ENCODE peak calls at places on chromosomes 5 and 9, in five cellular contexts. Q, H, E, Y and B are unnamed samples.

GRCh38 chr9:34124103-34124502 is 2.4 kb downstream of the DCAF12 start:
- DNase-seq in Y (no peak), E (no peak), Q (no peak), H (no peak), B (no peak)

GRCh38 chr9:95588724-95589282 is 72.0 kb upstream of the PTCH1 start:
- DNase-seq in Y (no peak), Q (no peak), H (no peak), E (no peak), B (no peak)

GRCh38 chr5:122192883-122193496 is 63.6 kb downstream of the ZNF474 start:
- DNase-seq in Y (peak; percentile 75), E (peak; percentile 79), H (peak; percentile 55), Q (peak; percentile 81), B (peak; percentile 17)

GRCh38 chr9:21682981-21683380 is 119.5 kb upstream of the MTAP start:
- DNase-seq in E (no peak), Q (peak; percentile 49), Y (no peak), H (no peak), B (no peak)

GRCh38 chr9:92094655-92095054 is 20.6 kb downstream of the SPTLC1 start:
- DNase-seq in Q (no peak), E (no peak), H (peak; percentile 59), Y (peak; percentile 72), B (no peak)

GRCh38 chr9:33867747-33868429 is 50.9 kb downstream of the UBE2R2 start:
- DNase-seq in Q (peak; percentile 69), H (no peak), Y (no peak), E (no peak), B (no peak)

GRCh38 chr9:112061152-112061740 is 113.9 kb downstream of the SUSD1 start:
- DNase-seq in E (no peak), Q (peak; percentile 97), H (no peak), Y (peak; percentile 59), B (peak; percentile 70)

GRCh38 chr5:150159741-150160179 is 4.1 kb upstream of the PDGFRB start:
- DNase-seq in Q (peak; percentile 61), H (no peak), E (no peak), Y (no peak), B (no peak)

GRCh38 chr9:15349892-15350761 is 43.1 kb upstream of the TTC39B start:
- DNase-seq in Y (no peak), E (no peak), Q (peak; percentile 6), H (no peak), B (no peak)

GRCh38 chr5:131794596-131794995 is 2.2 kb downstream of the FNIP1 start:
- DNase-seq in Q (no peak), H (no peak), Y (no peak), E (no peak), B (no peak)
- H3K9ac ChIP-seq in Q (no peak overlapping the region), H (no peak overlapping the region), Y (no peak overlapping the region), E (no peak overlapping the region), B (no peak overlapping the region)

GRCh38 chr9:36839131-36839885 is 194.8 kb downstream of the PAX5 start:
- DNase-seq in E (no peak), H (no peak), Q (no peak), Y (no peak), B (no peak)
- H3K4me1 ChIP-seq in E (peaks cover 18% of the 10 kb centered on the region), H (no peaks in the 10 kb centered on the region), Q (no peaks in the 10 kb centered on the region), Y (no peaks in the 10 kb centered on the region), B (no peaks in the 10 kb centered on the region)

GRCh38 chr9:93580654-93581380 is 4.4 kb downstream of the PHF2 start:
- DNase-seq in E (no peak), Q (no peak), H (peak; percentile 37), Y (no peak), B (no peak)

GRCh38 chr9:93577940-93578682 is 1.7 kb downstream of the PHF2 start:
- DNase-seq in Y (no peak), Q (no peak), H (peak; percentile 52), E (no peak), B (no peak)

GRCh38 chr9:93577045-93577939 is 908 bp downstream of the PHF2 start:
- DNase-seq in H (peak; percentile 71), Y (peak; percentile 33), E (peak; percentile 38), Q (peak; percentile 22), B (no peak)

GRCh38 chr9:93579711-93580516 is 3.5 kb downstream of the PHF2 start:
- DNase-seq in Y (no peak), E (no peak), Q (no peak), H (peak; percentile 38), B (no peak)

GRCh38 chr9:93578844-93579243 is 2.5 kb downstream of the PHF2 start:
- DNase-seq in H (peak; percentile 29), Y (no peak), E (no peak), Q (no peak), B (no peak)
- H3K9ac ChIP-seq in H (no peak overlapping the region), Y (no peak overlapping the region), E (no peak overlapping the region), Q (no peak overlapping the region), B (no peak overlapping the region)

GRCh38 chr9:131727795-131728545 is 11.9 kb downstream of the RAPGEF1 start:
- DNase-seq in Q (no peak), Y (peak; percentile 29), E (no peak), H (no peak), B (no peak)
- H3K4me1 ChIP-seq in Q (peaks cover 43% of the 10 kb centered on the region), Y (peaks cover 7% of the 10 kb centered on the region), E (peaks cover 12% of the 10 kb centered on the region), H (peaks cover 4% of the 10 kb centered on the region), B (peaks cover 59% of the 10 kb centered on the region)

GRCh38 chr9:71644819-71645362 is 123.4 kb downstream of the CEMIP2 start:
- DNase-seq in Q (no peak), E (no peak), H (no peak), Y (no peak), B (no peak)

GRCh38 chr9:71652480-71652879 is 115.8 kb downstream of the CEMIP2 start:
- DNase-seq in E (no peak), Q (no peak), Y (no peak), H (no peak), B (no peak)

GRCh38 chr9:71646131-71646530 is 122.2 kb downstream of the CEMIP2 start:
- DNase-seq in E (no peak), Q (peak; percentile 32), H (no peak), Y (no peak), B (no peak)

GRCh38 chr9:71647094-71647591 is 121.2 kb downstream of the CEMIP2 start:
- DNase-seq in Q (peak; percentile 78), E (no peak), Y (peak; percentile 49), H (peak; percentile 55), B (peak; percentile 17)

GRCh38 chr9:71648453-71648852 is 119.9 kb downstream of the CEMIP2 start:
- DNase-seq in Y (no peak), E (no peak), H (no peak), Q (no peak), B (no peak)
- H3K9ac ChIP-seq in Y (no peak overlapping the region), E (no peak overlapping the region), H (no peak overlapping the region), Q (no peak overlapping the region), B (no peak overlapping the region)

GRCh38 chr5:73692981-73693380 is 67.0 kb downstream of the ARHGEF28 start:
- DNase-seq in E (no peak), Q (no peak), H (no peak), Y (no peak), B (no peak)

GRCh38 chr5:73692166-73692640 is 66.2 kb downstream of the ARHGEF28 start:
- DNase-seq in Q (peak; percentile 65), E (no peak), H (no peak), Y (no peak), B (peak; percentile 41)

GRCh38 chr5:73690015-73690414 is 64.0 kb downstream of the ARHGEF28 start:
- DNase-seq in E (no peak), Q (no peak), Y (no peak), H (no peak), B (no peak)

GRCh38 chr5:73693573-73694061 is 67.6 kb downstream of the ARHGEF28 start:
- DNase-seq in Q (peak; percentile 62), E (peak; percentile 8), H (peak; percentile 75), Y (peak; percentile 38), B (no peak)

DNA sequence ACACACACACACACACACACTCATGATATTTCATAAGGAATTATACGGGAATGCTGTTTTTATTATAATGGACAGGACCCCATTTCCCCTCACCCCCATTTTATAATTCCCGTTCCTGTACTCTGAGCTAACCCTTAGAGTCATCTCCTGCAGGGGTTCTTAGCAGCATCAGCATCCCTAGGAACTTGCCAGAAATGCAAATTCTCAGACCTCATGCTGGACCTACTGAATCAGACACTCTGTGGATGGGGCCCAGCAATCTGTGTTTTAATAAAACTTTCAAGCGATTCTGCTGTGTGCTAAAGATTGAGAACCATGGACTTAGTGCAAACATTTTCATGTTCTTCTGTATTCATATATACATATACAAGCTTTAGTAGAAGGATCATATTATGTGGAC is 65.3 kb downstream of the ARHGEF28 start:
- DNase-seq in Q (no peak), E (no peak), Y (no peak), H (no peak), B (no peak)
- H3K4me1 ChIP-seq in Q (peaks cover 16% of the 10 kb centered on the region), E (peaks cover 5% of the 10 kb centered on the region), Y (no peaks in the 10 kb centered on the region), H (peaks cover 23% of the 10 kb centered on the region), B (peaks cover 30% of the 10 kb centered on the region)

DNA sequence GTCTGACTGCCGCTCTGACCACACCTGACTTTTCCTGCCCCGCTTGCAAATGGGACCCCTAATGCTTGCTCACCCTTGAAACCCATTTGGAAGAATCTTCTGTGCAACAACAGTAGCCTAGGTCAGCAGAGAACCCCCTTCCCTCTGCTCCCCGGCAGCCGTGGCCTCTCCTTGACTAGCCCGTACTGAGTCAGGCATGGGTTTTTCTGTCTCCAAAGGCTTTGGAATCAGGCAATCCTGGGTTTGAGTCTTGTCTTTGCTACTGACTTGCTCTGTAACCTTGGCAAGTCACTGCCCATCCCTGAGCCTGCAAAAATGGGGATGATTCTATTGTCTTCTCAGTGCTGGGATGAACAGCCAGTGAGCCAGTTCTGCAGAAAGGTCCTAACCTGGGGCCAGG is 135.4 kb downstream of the RGS3 start:
- DNase-seq in E (no peak), Y (no peak), H (no peak), Q (no peak), B (no peak)
- H3K9ac ChIP-seq in E (no peak overlapping the region), Y (no peak overlapping the region), H (no peak overlapping the region), Q (no peak overlapping the region), B (no peak overlapping the region)

DNA sequence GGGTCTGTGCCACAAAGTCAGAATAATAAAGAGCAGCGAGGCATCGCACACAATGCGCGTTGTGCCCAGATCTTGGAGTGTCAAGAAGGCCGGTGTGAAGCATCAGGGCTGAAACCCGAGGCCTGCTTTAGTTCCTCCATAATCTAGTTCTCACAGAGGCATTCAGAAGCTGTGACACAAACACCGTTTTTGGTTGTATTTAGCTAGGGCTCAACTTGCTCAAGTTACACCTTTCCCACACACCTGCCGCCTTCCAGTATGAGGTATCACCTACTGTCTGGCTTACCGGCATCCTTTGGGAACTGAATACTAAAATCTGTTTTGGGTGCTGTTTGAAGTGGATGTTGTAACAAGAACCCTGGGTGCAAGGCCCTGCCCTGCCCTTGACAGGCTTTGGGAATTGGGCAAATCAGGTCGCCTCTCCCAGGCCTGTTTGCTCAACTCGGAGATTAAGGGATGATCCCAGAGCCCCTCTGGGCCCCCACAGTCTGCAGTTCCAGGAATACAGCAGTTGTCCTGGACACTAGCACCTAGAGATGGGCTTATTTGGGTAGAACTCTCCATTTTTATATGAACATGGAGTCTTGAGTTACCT is 27.0 kb downstream of the SLC25A25 start:
- DNase-seq in Q (no peak), H (no peak), Y (no peak), E (no peak), B (no peak)
- H3K4me1 ChIP-seq in Q (peaks cover 48% of the 10 kb centered on the region), H (peaks cover 19% of the 10 kb centered on the region), Y (peaks cover 13% of the 10 kb centered on the region), E (peaks cover 34% of the 10 kb centered on the region), B (peaks cover 37% of the 10 kb centered on the region)

GRCh38 chr9:107740088-107740980 is 250.8 kb upstream of the KLF4 start:
- DNase-seq in E (no peak), H (no peak), Q (peak; percentile 76), Y (no peak), B (no peak)

GRCh38 chr9:107737610-107737986 is 248.0 kb upstream of the KLF4 start:
- DNase-seq in E (no peak), H (no peak), Y (no peak), Q (no peak), B (no peak)

GRCh38 chr9:107739601-107740082 is 250.1 kb upstream of the KLF4 start:
- DNase-seq in Q (peak; percentile 91), E (no peak), Y (no peak), H (no peak), B (peak; percentile 80)

GRCh38 chr9:107738789-107739188 is 249.2 kb upstream of the KLF4 start:
- DNase-seq in E (no peak), Y (no peak), Q (peak; percentile 21), H (no peak), B (peak; percentile 46)

GRCh38 chr9:107737987-107738743 is 248.6 kb upstream of the KLF4 start:
- DNase-seq in E (no peak), H (no peak), Q (peak; percentile 93), Y (no peak), B (peak; percentile 38)
- H3K9ac ChIP-seq in E (no peak overlapping the region), H (no peak overlapping the region), Q (peak overlapping the region; percentile 62), Y (no peak overlapping the region), B (peak overlapping the region; percentile 79)